ENCODE peak calls at places on chromosomes 2 and 18, in six cellular contexts. T, O, J, W, K and N are unnamed samples.
A peak's percentile ranks its signal among the peaks of the same experiment; 100 is the strongest.

GRCh38 chr2:2769481-2770431 is 438.7 kb upstream of the MYT1L start:
- DNase-seq in W (no peak), T (peak; percentile 35), O (no peak), J (no peak), K (no peak), N (no peak)

GRCh38 chr2:27798948-27799645 is 27.6 kb downstream of the MRPL33 start:
- DNase-seq in J (peak; percentile 54), W (no peak), K (no peak), O (no peak), T (no peak), N (peak; percentile 88)

GRCh38 chr2:239318091-239318725 is 82.6 kb downstream of the HDAC4 start:
- DNase-seq in T (no peak), W (no peak), J (peak; percentile 18), O (no peak), K (no peak), N (peak; percentile 20)

GRCh38 chr18:26386421-26386820 is 160.2 kb downstream of the TAF4B start:
- DNase-seq in J (no peak), T (no peak), O (no peak), K (no peak), W (no peak), N (no peak)

GRCh38 chr2:54666741-54667639 is 56.5 kb upstream of the EML6 start:
- DNase-seq in T (no peak), W (no peak), K (no peak), O (no peak), J (no peak), N (no peak)

GRCh38 chr2:163187995-163188655 is 349.6 kb upstream of the KCNH7 start:
- DNase-seq in T (no peak), J (no peak), K (no peak), O (no peak), W (no peak), N (no peak)

GRCh38 chr2:150729495-150729955 is 242.1 kb upstream of the RND3 start:
- DNase-seq in K (no peak), W (no peak), J (no peak), T (no peak), O (no peak), N (no peak)

GRCh38 chr2:64659252-64659651 is 5.5 kb upstream of the SERTAD2 start:
- DNase-seq in K (peak; percentile 80), O (no peak), J (no peak), T (no peak), W (no peak), N (no peak)

GRCh38 chr2:67400560-67401464 is 3.7 kb downstream of the ETAA1 start:
- DNase-seq in W (no peak), K (no peak), O (no peak), T (peak; percentile 34), J (no peak), N (no peak)

GRCh38 chr18:63339920-63340484 is 20.4 kb upstream of the BCL2 start:
- DNase-seq in K (peak; percentile 91), W (peak; percentile 40), J (no peak), O (no peak), T (peak; percentile 46), N (peak; percentile 62)

GRCh38 chr2:56009758-56010534 is 86.4 kb upstream of the EFEMP1 start:
- DNase-seq in W (no peak), T (peak; percentile 27), O (no peak), J (no peak), K (peak; percentile 56), N (no peak)

GRCh38 chr2:43171789-43172188 is 54.6 kb downstream of the ZFP36L2 start:
- DNase-seq in W (no peak), T (no peak), J (no peak), O (no peak), K (no peak), N (no peak)

GRCh38 chr2:3638456-3638810 is 19.6 kb upstream of the ALLC start:
- DNase-seq in O (no peak), T (no peak), K (no peak), W (no peak), J (no peak), N (no peak)

GRCh38 chr2:191312662-191313061 is 67.5 kb downstream of the MYO1B start:
- DNase-seq in W (no peak), J (no peak), O (no peak), T (no peak), K (no peak), N (no peak)

GRCh38 chr2:211881449-211881848 is 657.2 kb downstream of the ERBB4 start:
- DNase-seq in W (no peak), O (no peak), T (no peak), J (no peak), K (no peak), N (no peak)

GRCh38 chr2:96953611-96954489 is 32.5 kb downstream of the FAM178B start:
- DNase-seq in K (no peak), W (no peak), T (no peak), O (no peak), J (no peak), N (no peak)

GRCh38 chr2:181041661-181042060 is 61.3 kb downstream of the UBE2E3 start:
- DNase-seq in W (no peak), J (no peak), T (no peak), K (no peak), O (no peak), N (no peak)

GRCh38 chr18:53534695-53535094 is 689.8 kb downstream of the MBD2 start:
- DNase-seq in T (no peak), W (no peak), J (no peak), K (no peak), O (no peak), N (no peak)

GRCh38 chr2:45458909-45459563 is 152.0 kb downstream of the SRBD1 start:
- DNase-seq in J (no peak), W (no peak), K (no peak), T (no peak), O (no peak), N (no peak)

GRCh38 chr2:8329660-8330622 is 351.9 kb upstream of the ID2 start:
- DNase-seq in T (no peak), W (no peak), K (no peak), O (no peak), J (no peak), N (no peak)

GRCh38 chr2:29114841-29115609 is at the start of gene CLIP4:
- DNase-seq in W (peak; percentile 84), T (no peak), K (no peak), O (peak; percentile 55), J (peak; percentile 84), N (no peak)

GRCh38 chr18:75124551-75124950 is 84.4 kb downstream of the PTGR3 start:
- DNase-seq in K (no peak), T (no peak), O (no peak), J (no peak), W (no peak), N (no peak)

GRCh38 chr18:36501100-36501499 is 203.6 kb downstream of the FHOD3 start:
- DNase-seq in J (no peak), O (no peak), W (no peak), K (no peak), T (peak; percentile 64), N (no peak)

GRCh38 chr18:80200171-80200931 is 47.0 kb downstream of the PARD6G start:
- DNase-seq in K (peak; percentile 61), W (no peak), J (no peak), T (no peak), O (no peak), N (no peak)

GRCh38 chr18:37639846-37640245 is 74.2 kb upstream of the CELF4 start:
- DNase-seq in K (no peak), W (no peak), J (no peak), T (no peak), O (no peak), N (no peak)

GRCh38 chr18:79988079-79988924 is at the start of gene TXNL4A:
- DNase-seq in W (peak; percentile 87), J (peak; percentile 94), O (peak; percentile 76), K (peak; percentile 97), T (peak; percentile 86), N (no peak)

GRCh38 chr2:128233790-128234395 is 84.8 kb downstream of the HS6ST1 start:
- DNase-seq in K (no peak), J (no peak), T (peak; percentile 24), W (no peak), O (no peak), N (no peak)

GRCh38 chr2:26605969-26606846 is 35.0 kb downstream of the CIB4 start:
- DNase-seq in O (no peak), J (no peak), K (no peak), T (no peak), W (no peak), N (no peak)